ENCODE peak calls at places on chromosomes 16 and 17, in eight cellular contexts. S, I, W, B, V, L, D and N are unnamed samples.
A peak's percentile ranks its signal among the peaks of the same experiment; 100 is the strongest.

GRCh38 chr16:86072328-86073102 is 173.6 kb downstream of the IRF8 start:
- DNase-seq in S (no peak), I (peak; percentile 29), W (peak; percentile 10), B (peak; percentile 72), V (no peak), L (peak; percentile 47), D (peak; percentile 67), N (peak; percentile 42)

GRCh38 chr17:78014651-78015050 is 56.1 kb downstream of the TNRC6C start:
- DNase-seq in S (no peak), I (no peak), W (no peak), B (no peak), V (no peak), L (no peak), D (no peak), N (no peak)

GRCh38 chr17:34248807-34249496 is 6.1 kb upstream of the CCL2 start:
- DNase-seq in S (no peak), I (no peak), W (no peak), B (no peak), V (no peak), L (no peak), D (no peak), N (no peak)

GRCh38 chr16:9112844-9113186 is 21.4 kb downstream of the HAPSTR1 start:
- DNase-seq in S (no peak), I (no peak), W (no peak), B (no peak), V (no peak), L (no peak), D (no peak), N (no peak)

GRCh38 chr16:87470332-87470731 is 22.5 kb downstream of the ZCCHC14 start:
- DNase-seq in S (no peak), I (no peak), W (no peak), B (no peak), V (no peak), L (no peak), D (no peak), N (peak; percentile 14)

GRCh38 chr17:44307387-44308186 is 814 bp upstream of the RUNDC3A start:
- DNase-seq in S (peak; percentile 48), I (peak; percentile 51), W (no peak), B (peak; percentile 67), V (no peak), L (no peak), D (no peak), N (no peak)

GRCh38 chr16:84306564-84306963 is 11.9 kb downstream of the WFDC1 start:
- DNase-seq in S (no peak), I (no peak), W (no peak), B (no peak), V (no peak), L (no peak), D (no peak), N (no peak)

GRCh38 chr17:41773731-41774193 is 12.7 kb downstream of the JUP start:
- DNase-seq in S (no peak), I (no peak), W (no peak), B (no peak), V (no peak), L (no peak), D (no peak), N (no peak)

GRCh38 chr16:78097522-78097921 is 1.9 kb upstream of the WWOX start:
- DNase-seq in S (no peak), I (no peak), W (no peak), B (no peak), V (no peak), L (no peak), D (no peak), N (no peak)

GRCh38 chr16:80107900-80108299 is 432.9 kb upstream of the DYNLRB2 start:
- DNase-seq in S (no peak), I (no peak), W (peak; percentile 36), B (no peak), V (no peak), L (no peak), D (no peak), N (no peak)

GRCh38 chr17:5555254-5555653 is 29.1 kb downstream of the NLRP1 start:
- DNase-seq in S (no peak), I (no peak), W (no peak), B (peak; percentile 5), V (no peak), L (no peak), D (no peak), N (no peak)